ENCODE peak calls at places on chromosomes 4 and X, in eight cellular contexts. One of them, this sample, is unnamed.

GRCh38 chrX:74537011-74537390 is 77.4 kb downstream of the RLIM start:
- DNase-seq in pancreas: no peak
- DNase-seq in neural crest cell: no peak
- DNase-seq in D721Med: no peak
- DNase-seq in stromal cell of bone marrow: no peak
- DNase-seq in stimulated activated CD4-positive, alpha-beta T cell treated with anti-CD3 and anti-CD28 coated beads, Interleukin-4, amount 100 ng/mL, for 1 hour: no peak
- DNase-seq in cardiac septum: no peak
- DNase-seq in NCI-H524: no peak
- DNase-seq in this sample: no peak

GRCh38 chr4:11424000-11424399 is 4.7 kb downstream of the HS3ST1 start:
- DNase-seq in pancreas: no peak
- DNase-seq in neural crest cell: peak; percentile 36
- DNase-seq in D721Med: no peak
- DNase-seq in stromal cell of bone marrow: no peak
- DNase-seq in stimulated activated CD4-positive, alpha-beta T cell treated with anti-CD3 and anti-CD28 coated beads, Interleukin-4, amount 100 ng/mL, for 1 hour: no peak
- DNase-seq in cardiac septum: no peak
- DNase-seq in NCI-H524: peak; percentile 58
- DNase-seq in this sample: peak; percentile 60

GRCh38 chr4:87337361-87337760 is 14.7 kb upstream of the HSD17B13 start:
- DNase-seq in pancreas: no peak
- DNase-seq in neural crest cell: no peak
- DNase-seq in D721Med: no peak
- DNase-seq in stromal cell of bone marrow: no peak
- DNase-seq in stimulated activated CD4-positive, alpha-beta T cell treated with anti-CD3 and anti-CD28 coated beads, Interleukin-4, amount 100 ng/mL, for 1 hour: no peak
- DNase-seq in cardiac septum: no peak
- DNase-seq in NCI-H524: no peak
- DNase-seq in this sample: no peak

GRCh38 chr4:79576480-79576803 is 168.4 kb upstream of the GK2 start:
- DNase-seq in pancreas: no peak
- DNase-seq in neural crest cell: peak; percentile 9
- DNase-seq in D721Med: no peak
- DNase-seq in stromal cell of bone marrow: no peak
- DNase-seq in stimulated activated CD4-positive, alpha-beta T cell treated with anti-CD3 and anti-CD28 coated beads, Interleukin-4, amount 100 ng/mL, for 1 hour: no peak
- DNase-seq in cardiac septum: no peak
- DNase-seq in NCI-H524: peak; percentile 32
- DNase-seq in this sample: no peak

GRCh38 chr4:8666581-8666980 is 74.0 kb downstream of the CPZ start:
- DNase-seq in pancreas: no peak
- DNase-seq in neural crest cell: no peak
- DNase-seq in D721Med: no peak
- DNase-seq in stromal cell of bone marrow: no peak
- DNase-seq in stimulated activated CD4-positive, alpha-beta T cell treated with anti-CD3 and anti-CD28 coated beads, Interleukin-4, amount 100 ng/mL, for 1 hour: no peak
- DNase-seq in cardiac septum: no peak
- DNase-seq in NCI-H524: no peak
- DNase-seq in this sample: no peak

GRCh38 chr4:84677093-84677492 is 94.2 kb downstream of the CDS1 start:
- DNase-seq in pancreas: no peak
- DNase-seq in neural crest cell: no peak
- DNase-seq in D721Med: no peak
- DNase-seq in stromal cell of bone marrow: no peak
- DNase-seq in stimulated activated CD4-positive, alpha-beta T cell treated with anti-CD3 and anti-CD28 coated beads, Interleukin-4, amount 100 ng/mL, for 1 hour: no peak
- DNase-seq in cardiac septum: no peak
- DNase-seq in NCI-H524: no peak
- DNase-seq in this sample: no peak

GRCh38 chr4:73445383-73446335 is 9.6 kb downstream of the AFP start:
- DNase-seq in pancreas: no peak
- DNase-seq in neural crest cell: no peak
- DNase-seq in D721Med: no peak
- DNase-seq in stromal cell of bone marrow: no peak
- DNase-seq in stimulated activated CD4-positive, alpha-beta T cell treated with anti-CD3 and anti-CD28 coated beads, Interleukin-4, amount 100 ng/mL, for 1 hour: no peak
- DNase-seq in cardiac septum: no peak
- DNase-seq in NCI-H524: no peak
- DNase-seq in this sample: no peak

GRCh38 chr4:81215219-81215892 is at the start of gene PRKG2:
- DNase-seq in pancreas: no peak
- DNase-seq in neural crest cell: no peak
- DNase-seq in D721Med: no peak
- DNase-seq in stromal cell of bone marrow: no peak
- DNase-seq in stimulated activated CD4-positive, alpha-beta T cell treated with anti-CD3 and anti-CD28 coated beads, Interleukin-4, amount 100 ng/mL, for 1 hour: no peak
- DNase-seq in cardiac septum: no peak
- DNase-seq in NCI-H524: peak; percentile 52
- DNase-seq in this sample: no peak

GRCh38 chr4:2417765-2418651 is at the start of gene ZFYVE28:
- DNase-seq in pancreas: peak; percentile 34
- DNase-seq in neural crest cell: no peak
- DNase-seq in D721Med: no peak
- DNase-seq in stromal cell of bone marrow: no peak
- DNase-seq in stimulated activated CD4-positive, alpha-beta T cell treated with anti-CD3 and anti-CD28 coated beads, Interleukin-4, amount 100 ng/mL, for 1 hour: peak; percentile 13
- DNase-seq in cardiac septum: no peak
- DNase-seq in NCI-H524: no peak
- DNase-seq in this sample: no peak

GRCh38 chr4:186158966-186159365 is 32.4 kb upstream of the CYP4V2 start:
- DNase-seq in pancreas: no peak
- DNase-seq in neural crest cell: no peak
- DNase-seq in D721Med: no peak
- DNase-seq in stromal cell of bone marrow: no peak
- DNase-seq in stimulated activated CD4-positive, alpha-beta T cell treated with anti-CD3 and anti-CD28 coated beads, Interleukin-4, amount 100 ng/mL, for 1 hour: no peak
- DNase-seq in cardiac septum: no peak
- DNase-seq in NCI-H524: no peak
- DNase-seq in this sample: no peak

GRCh38 chr4:23737571-23737970 is 152.3 kb downstream of the PPARGC1A start:
- DNase-seq in pancreas: no peak
- DNase-seq in neural crest cell: no peak
- DNase-seq in D721Med: no peak
- DNase-seq in stromal cell of bone marrow: no peak
- DNase-seq in stimulated activated CD4-positive, alpha-beta T cell treated with anti-CD3 and anti-CD28 coated beads, Interleukin-4, amount 100 ng/mL, for 1 hour: no peak
- DNase-seq in cardiac septum: no peak
- DNase-seq in NCI-H524: no peak
- DNase-seq in this sample: no peak

GRCh38 chrX:154748712-154749339 is 2.1 kb downstream of the GAB3 start:
- DNase-seq in pancreas: no peak
- DNase-seq in neural crest cell: peak; percentile 38
- DNase-seq in D721Med: no peak
- DNase-seq in stromal cell of bone marrow: no peak
- DNase-seq in stimulated activated CD4-positive, alpha-beta T cell treated with anti-CD3 and anti-CD28 coated beads, Interleukin-4, amount 100 ng/mL, for 1 hour: no peak
- DNase-seq in cardiac septum: no peak
- DNase-seq in NCI-H524: peak; percentile 51
- DNase-seq in this sample: peak; percentile 37

GRCh38 chr4:4680758-4681157 is 138.9 kb upstream of the STX18 start:
- DNase-seq in pancreas: no peak
- DNase-seq in neural crest cell: no peak
- DNase-seq in D721Med: no peak
- DNase-seq in stromal cell of bone marrow: no peak
- DNase-seq in stimulated activated CD4-positive, alpha-beta T cell treated with anti-CD3 and anti-CD28 coated beads, Interleukin-4, amount 100 ng/mL, for 1 hour: no peak
- DNase-seq in cardiac septum: no peak
- DNase-seq in NCI-H524: no peak
- DNase-seq in this sample: no peak

GRCh38 chrX:139929876-139930275 is 3.0 kb downstream of the ATP11C start:
- DNase-seq in pancreas: no peak
- DNase-seq in neural crest cell: no peak
- DNase-seq in D721Med: no peak
- DNase-seq in stromal cell of bone marrow: no peak
- DNase-seq in stimulated activated CD4-positive, alpha-beta T cell treated with anti-CD3 and anti-CD28 coated beads, Interleukin-4, amount 100 ng/mL, for 1 hour: no peak
- DNase-seq in cardiac septum: no peak
- DNase-seq in NCI-H524: no peak
- DNase-seq in this sample: no peak

GRCh38 chr4:47926667-47927258 is 12.4 kb upstream of the NFXL1 start:
- DNase-seq in pancreas: peak; percentile 45
- DNase-seq in neural crest cell: peak; percentile 60
- DNase-seq in D721Med: no peak
- DNase-seq in stromal cell of bone marrow: peak; percentile 36
- DNase-seq in stimulated activated CD4-positive, alpha-beta T cell treated with anti-CD3 and anti-CD28 coated beads, Interleukin-4, amount 100 ng/mL, for 1 hour: peak; percentile 42
- DNase-seq in cardiac septum: no peak
- DNase-seq in NCI-H524: peak; percentile 26
- DNase-seq in this sample: peak; percentile 12

GRCh38 chr4:8694651-8695151 is 102.1 kb downstream of the CPZ start:
- DNase-seq in pancreas: no peak
- DNase-seq in neural crest cell: no peak
- DNase-seq in D721Med: no peak
- DNase-seq in stromal cell of bone marrow: no peak
- DNase-seq in stimulated activated CD4-positive, alpha-beta T cell treated with anti-CD3 and anti-CD28 coated beads, Interleukin-4, amount 100 ng/mL, for 1 hour: no peak
- DNase-seq in cardiac septum: peak; percentile 51
- DNase-seq in NCI-H524: no peak
- DNase-seq in this sample: no peak

GRCh38 chr4:6494431-6495295 is 22.2 kb upstream of the PPP2R2C start:
- DNase-seq in pancreas: no peak
- DNase-seq in neural crest cell: no peak
- DNase-seq in D721Med: no peak
- DNase-seq in stromal cell of bone marrow: no peak
- DNase-seq in stimulated activated CD4-positive, alpha-beta T cell treated with anti-CD3 and anti-CD28 coated beads, Interleukin-4, amount 100 ng/mL, for 1 hour: no peak
- DNase-seq in cardiac septum: peak; percentile 44
- DNase-seq in NCI-H524: no peak
- DNase-seq in this sample: no peak

GRCh38 chrX:68937581-68937980 is 108.8 kb downstream of the EFNB1 start:
- DNase-seq in pancreas: no peak
- DNase-seq in neural crest cell: no peak
- DNase-seq in D721Med: no peak
- DNase-seq in stromal cell of bone marrow: no peak
- DNase-seq in stimulated activated CD4-positive, alpha-beta T cell treated with anti-CD3 and anti-CD28 coated beads, Interleukin-4, amount 100 ng/mL, for 1 hour: no peak
- DNase-seq in cardiac septum: no peak
- DNase-seq in NCI-H524: no peak
- DNase-seq in this sample: no peak

GRCh38 chr4:77264826-77265225 is 107.8 kb downstream of the CCNG2 start:
- DNase-seq in pancreas: no peak
- DNase-seq in neural crest cell: no peak
- DNase-seq in D721Med: no peak
- DNase-seq in stromal cell of bone marrow: no peak
- DNase-seq in stimulated activated CD4-positive, alpha-beta T cell treated with anti-CD3 and anti-CD28 coated beads, Interleukin-4, amount 100 ng/mL, for 1 hour: no peak
- DNase-seq in cardiac septum: no peak
- DNase-seq in NCI-H524: no peak
- DNase-seq in this sample: no peak

GRCh38 chr4:11130195-11130975 is 298.3 kb downstream of the HS3ST1 start:
- DNase-seq in pancreas: no peak
- DNase-seq in neural crest cell: no peak
- DNase-seq in D721Med: no peak
- DNase-seq in stromal cell of bone marrow: peak; percentile 92
- DNase-seq in stimulated activated CD4-positive, alpha-beta T cell treated with anti-CD3 and anti-CD28 coated beads, Interleukin-4, amount 100 ng/mL, for 1 hour: no peak
- DNase-seq in cardiac septum: no peak
- DNase-seq in NCI-H524: no peak
- DNase-seq in this sample: no peak

GRCh38 chrX:72693477-72693876 is 20.6 kb downstream of the PHKA1 start:
- DNase-seq in pancreas: no peak
- DNase-seq in neural crest cell: no peak
- DNase-seq in D721Med: no peak
- DNase-seq in stromal cell of bone marrow: no peak
- DNase-seq in stimulated activated CD4-positive, alpha-beta T cell treated with anti-CD3 and anti-CD28 coated beads, Interleukin-4, amount 100 ng/mL, for 1 hour: no peak
- DNase-seq in cardiac septum: no peak
- DNase-seq in NCI-H524: no peak
- DNase-seq in this sample: no peak

GRCh38 chr4:43330288-43330687 is 437.8 kb downstream of the GRXCR1 start:
- DNase-seq in pancreas: no peak
- DNase-seq in neural crest cell: no peak
- DNase-seq in D721Med: no peak
- DNase-seq in stromal cell of bone marrow: peak; percentile 54
- DNase-seq in stimulated activated CD4-positive, alpha-beta T cell treated with anti-CD3 and anti-CD28 coated beads, Interleukin-4, amount 100 ng/mL, for 1 hour: no peak
- DNase-seq in cardiac septum: no peak
- DNase-seq in NCI-H524: no peak
- DNase-seq in this sample: no peak

GRCh38 chr4:26248647-26249046 is 72.2 kb upstream of the RBPJ start:
- DNase-seq in pancreas: peak; percentile 7
- DNase-seq in neural crest cell: no peak
- DNase-seq in D721Med: no peak
- DNase-seq in stromal cell of bone marrow: peak; percentile 25
- DNase-seq in stimulated activated CD4-positive, alpha-beta T cell treated with anti-CD3 and anti-CD28 coated beads, Interleukin-4, amount 100 ng/mL, for 1 hour: no peak
- DNase-seq in cardiac septum: no peak
- DNase-seq in NCI-H524: peak; percentile 75
- DNase-seq in this sample: no peak

GRCh38 chr4:67437974-67438713 is 107.2 kb downstream of the CENPC start:
- DNase-seq in pancreas: no peak
- DNase-seq in neural crest cell: no peak
- DNase-seq in D721Med: no peak
- DNase-seq in stromal cell of bone marrow: peak; percentile 48
- DNase-seq in stimulated activated CD4-positive, alpha-beta T cell treated with anti-CD3 and anti-CD28 coated beads, Interleukin-4, amount 100 ng/mL, for 1 hour: no peak
- DNase-seq in cardiac septum: no peak
- DNase-seq in NCI-H524: no peak
- DNase-seq in this sample: no peak

GRCh38 chrX:153554519-153555167 is 37.2 kb downstream of the ATP2B3 start:
- DNase-seq in pancreas: peak; percentile 41
- DNase-seq in neural crest cell: peak; percentile 61
- DNase-seq in D721Med: peak; percentile 62
- DNase-seq in stromal cell of bone marrow: peak; percentile 14
- DNase-seq in stimulated activated CD4-positive, alpha-beta T cell treated with anti-CD3 and anti-CD28 coated beads, Interleukin-4, amount 100 ng/mL, for 1 hour: peak; percentile 66
- DNase-seq in cardiac septum: no peak
- DNase-seq in NCI-H524: no peak
- DNase-seq in this sample: peak; percentile 75

GRCh38 chrX:17411189-17411588 is 36.2 kb downstream of the NHS start:
- DNase-seq in pancreas: no peak
- DNase-seq in neural crest cell: no peak
- DNase-seq in D721Med: no peak
- DNase-seq in stromal cell of bone marrow: no peak
- DNase-seq in stimulated activated CD4-positive, alpha-beta T cell treated with anti-CD3 and anti-CD28 coated beads, Interleukin-4, amount 100 ng/mL, for 1 hour: no peak
- DNase-seq in cardiac septum: no peak
- DNase-seq in NCI-H524: no peak
- DNase-seq in this sample: no peak

GRCh38 chrX:76279007-76279406 is 106.1 kb downstream of the PBDC1 start:
- DNase-seq in pancreas: peak; percentile 18
- DNase-seq in neural crest cell: peak; percentile 29
- DNase-seq in D721Med: peak; percentile 9
- DNase-seq in stromal cell of bone marrow: peak; percentile 22
- DNase-seq in stimulated activated CD4-positive, alpha-beta T cell treated with anti-CD3 and anti-CD28 coated beads, Interleukin-4, amount 100 ng/mL, for 1 hour: peak; percentile 19
- DNase-seq in cardiac septum: no peak
- DNase-seq in NCI-H524: peak; percentile 84
- DNase-seq in this sample: peak; percentile 17

GRCh38 chrX:72001471-72001870 is 90.8 kb downstream of the NHSL2 start:
- DNase-seq in pancreas: no peak
- DNase-seq in neural crest cell: no peak
- DNase-seq in D721Med: no peak
- DNase-seq in stromal cell of bone marrow: no peak
- DNase-seq in stimulated activated CD4-positive, alpha-beta T cell treated with anti-CD3 and anti-CD28 coated beads, Interleukin-4, amount 100 ng/mL, for 1 hour: no peak
- DNase-seq in cardiac septum: no peak
- DNase-seq in NCI-H524: no peak
- DNase-seq in this sample: no peak

GRCh38 chr4:184450045-184450444 is 24.3 kb downstream of the IRF2 start:
- DNase-seq in pancreas: no peak
- DNase-seq in neural crest cell: no peak
- DNase-seq in D721Med: no peak
- DNase-seq in stromal cell of bone marrow: peak; percentile 72
- DNase-seq in stimulated activated CD4-positive, alpha-beta T cell treated with anti-CD3 and anti-CD28 coated beads, Interleukin-4, amount 100 ng/mL, for 1 hour: no peak
- DNase-seq in cardiac septum: no peak
- DNase-seq in NCI-H524: no peak
- DNase-seq in this sample: no peak

GRCh38 chr4:117429061-117429460 is 343.7 kb upstream of the TRAM1L1 start:
- DNase-seq in pancreas: no peak
- DNase-seq in neural crest cell: no peak
- DNase-seq in D721Med: no peak
- DNase-seq in stromal cell of bone marrow: no peak
- DNase-seq in stimulated activated CD4-positive, alpha-beta T cell treated with anti-CD3 and anti-CD28 coated beads, Interleukin-4, amount 100 ng/mL, for 1 hour: no peak
- DNase-seq in cardiac septum: no peak
- DNase-seq in NCI-H524: no peak
- DNase-seq in this sample: no peak